ENCODE peak calls at places on chromosome 21, in five cellular contexts. Y is AG08395; H is activated T-helper 1 cell treated with anti-CD3 and anti-CD28 coated beads, Interleukin-2, amount 50 U/mL, for 16 hours; B is stimulated activated CD4-positive, alpha-beta T cell treated with anti-CD3 and anti-CD28 coated beads, Interleukin-2, amount 100 ng/mL, for 24 hours; K is omental fat pad. N is an unnamed sample.

GRCh38 chr21:18384771-18385170 is 18.8 kb downstream of the TMPRSS15 start:
- DNase-seq in Y (peak), H (no peak), B (no peak), K (no peak), N (peak)

GRCh38 chr21:26788783-26789182 is 56.4 kb downstream of the ADAMTS1 start:
- DNase-seq in Y (no peak), H (no peak), B (no peak), K (no peak), N (no peak)

GRCh38 chr21:42668620-42669019 is 15.2 kb downstream of the PDE9A start:
- DNase-seq in Y (no peak), H (no peak), B (no peak), K (no peak), N (no peak)

GRCh38 chr21:46150491-46151121 is 4.8 kb downstream of the FTCD start:
- DNase-seq in Y (no peak), H (no peak), B (no peak), K (no peak), N (no peak)

GRCh38 chr21:43728467-43729390 is 9.8 kb downstream of the PDXK start:
- DNase-seq in Y (peak), H (peak), B (peak), K (peak), N (peak)

GRCh38 chr21:45082715-45083114 is 8.3 kb downstream of the ADARB1 start:
- DNase-seq in Y (no peak), H (no peak), B (no peak), K (no peak), N (no peak)

GRCh38 chr21:23016617-23017016 is 2018.4 kb downstream of the NCAM2 start:
- DNase-seq in Y (no peak), H (no peak), B (no peak), K (no peak), N (peak)

GRCh38 chr21:28337319-28337718 is 655.4 kb downstream of the LTN1 start:
- DNase-seq in Y (peak), H (no peak), B (no peak), K (no peak), N (peak)

GRCh38 chr21:15592271-15592860 is 137.4 kb upstream of the USP25 start:
- DNase-seq in Y (peak), H (no peak), B (no peak), K (no peak), N (peak)

GRCh38 chr21:44300262-44300959 is 558 bp downstream of the PFKL start:
- DNase-seq in Y (peak), H (peak), B (peak), K (no peak), N (peak)

GRCh38 chr21:29454179-29454578 is 155.5 kb downstream of the BACH1 start:
- DNase-seq in Y (no peak), H (no peak), B (no peak), K (no peak), N (no peak)

GRCh38 chr21:38878394-38879179 is 72.9 kb downstream of the ETS2 start:
- DNase-seq in Y (no peak), H (no peak), B (no peak), K (no peak), N (no peak)